ENCODE peak calls at places on chromosome 19, in four cellular contexts. Q, L, J and E are unnamed samples.

GRCh38 chr19:53333071-53333465 is 481 bp upstream of the ZNF845 start:
- DNase-seq in Q (no peak), L (peak; percentile 62), J (peak; percentile 8), E (peak; percentile 68)

GRCh38 chr19:3708207-3708931 is at the start of gene TJP3:
- DNase-seq in Q (no peak), L (no peak), J (no peak), E (no peak)

GRCh38 chr19:38657633-38658222 is 10.3 kb downstream of the ACTN4 start:
- DNase-seq in Q (peak; percentile 82), L (peak; percentile 72), J (no peak), E (no peak)

GRCh38 chr19:6753178-6754031 is 13.8 kb downstream of the SH2D3A start:
- DNase-seq in Q (peak; percentile 46), L (peak; percentile 34), J (peak; percentile 61), E (peak; percentile 80)

GRCh38 chr19:4587527-4587926 is 28.0 kb upstream of the SEMA6B start:
- DNase-seq in Q (no peak), L (no peak), J (no peak), E (no peak)

GRCh38 chr19:50488795-50489194 is 12.1 kb upstream of the GARIN5A start:
- DNase-seq in Q (no peak), L (no peak), J (no peak), E (no peak)

GRCh38 chr19:42693760-42694350 is 46.4 kb downstream of the PSG3 start:
- DNase-seq in Q (peak; percentile 36), L (peak; percentile 9), J (no peak), E (no peak)

GRCh38 chr19:13164370-13165090 is 14.3 kb downstream of the IER2 start:
- DNase-seq in Q (peak; percentile 69), L (peak; percentile 47), J (peak; percentile 11), E (no peak)

GRCh38 chr19:29811125-29812079 is at the start of gene CCNE1:
- DNase-seq in Q (peak; percentile 80), L (peak; percentile 80), J (peak; percentile 94), E (peak; percentile 81)

GRCh38 chr19:41971363-41971762 is 12.2 kb upstream of the RABAC1 start:
- DNase-seq in Q (no peak), L (no peak), J (no peak), E (no peak)

GRCh38 chr19:4399871-4400768 is at the start of gene SH3GL1:
- DNase-seq in Q (peak; percentile 92), L (peak; percentile 83), J (peak; percentile 86), E (peak; percentile 93)

GRCh38 chr19:40523322-40524047 is 53.2 kb upstream of the SHKBP1 start:
- DNase-seq in Q (peak; percentile 31), L (peak; percentile 14), J (peak; percentile 10), E (no peak)

GRCh38 chr19:5632241-5632612 is 9.3 kb downstream of the SAFB start:
- DNase-seq in Q (no peak), L (no peak), J (no peak), E (no peak)

GRCh38 chr19:38658462-38659306 is 11.2 kb downstream of the ACTN4 start:
- DNase-seq in Q (peak; percentile 100), L (peak; percentile 70), J (no peak), E (no peak)

GRCh38 chr19:39398297-39398864 is 7.2 kb downstream of the MED29 start:
- DNase-seq in Q (peak; percentile 80), L (peak; percentile 58), J (peak; percentile 41), E (peak; percentile 91)

GRCh38 chr19:49073514-49074378 is 1.2 kb upstream of the KCNA7 start:
- DNase-seq in Q (no peak), L (peak; percentile 10), J (no peak), E (no peak)

GRCh38 chr19:3029070-3029923 is at the start of gene TLE2:
- DNase-seq in Q (no peak), L (no peak), J (no peak), E (no peak)

GRCh38 chr19:40739871-40740703 is 10.2 kb downstream of the ACTMAP start:
- DNase-seq in Q (no peak), L (no peak), J (no peak), E (no peak)

GRCh38 chr19:5319516-5319915 is 21.1 kb downstream of the PTPRS start:
- DNase-seq in Q (no peak), L (no peak), J (no peak), E (no peak)

GRCh38 chr19:19406878-19407639 is 1.6 kb downstream of the GATAD2A start:
- DNase-seq in Q (peak; percentile 50), L (no peak), J (peak; percentile 51), E (no peak)

GRCh38 chr19:34688592-34688991 is 11.1 kb downstream of the ZNF302 start:
- DNase-seq in Q (no peak), L (no peak), J (no peak), E (no peak)

GRCh38 chr19:18377026-18377425 is 8.9 kb upstream of the GDF15 start:
- DNase-seq in Q (no peak), L (no peak), J (no peak), E (no peak)

GRCh38 chr19:43950834-43951626 is at the start of gene ZNF221:
- DNase-seq in Q (peak; percentile 98), L (peak; percentile 88), J (peak; percentile 26), E (peak; percentile 90)

GRCh38 chr19:383922-384800 is 24.8 kb downstream of the C2CD4C start:
- DNase-seq in Q (no peak), L (no peak), J (no peak), E (no peak)

GRCh38 chr19:48631254-48631653 is 5.9 kb downstream of the DBP start:
- DNase-seq in Q (no peak), L (no peak), J (no peak), E (no peak)

GRCh38 chr19:12034610-12035009 is 869 bp downstream of the ZNF433 start:
- DNase-seq in Q (no peak), L (no peak), J (no peak), E (no peak)

GRCh38 chr19:18006895-18007604 is 920 bp upstream of the ARRDC2 start:
- DNase-seq in Q (peak; percentile 73), L (peak; percentile 63), J (peak; percentile 77), E (peak; percentile 85)